ENCODE peak calls at places on chromosomes 16 and 17, in four cellular contexts. B is thoracic aorta, R is fibroblast of pulmonary artery, G is AG04450. Z is an unnamed sample.

GRCh38 chr16:82900611-82901010 is 273.8 kb downstream of the CDH13 start:
- DNase-seq in B (no peak), R (no peak), G (no peak), Z (no peak)

GRCh38 chr16:3266873-3267537 is 10.6 kb upstream of the MEFV start:
- DNase-seq in B (no peak), R (peak; percentile 67), G (no peak), Z (no peak)

GRCh38 chr16:23229714-23230113 is 47.2 kb downstream of the SCNN1G start:
- DNase-seq in B (no peak), R (no peak), G (no peak), Z (no peak)

GRCh38 chr17:80526116-80526910 is 18.3 kb upstream of the RPTOR start:
- DNase-seq in B (no peak), R (no peak), G (no peak), Z (no peak)

GRCh38 chr17:57727776-57728175 is 17.3 kb downstream of the CCDC182 start:
- DNase-seq in B (no peak), R (no peak), G (no peak), Z (no peak)

GRCh38 chr16:15544405-15544804 is 98.5 kb downstream of the MARF1 start:
- DNase-seq in B (no peak), R (no peak), G (no peak), Z (no peak)

GRCh38 chr16:15855704-15856003 is 1.2 kb downstream of the MYH11 start:
- DNase-seq in B (no peak), R (no peak), G (no peak), Z (no peak)

GRCh38 chr17:27244481-27245223 is 49.3 kb upstream of the WSB1 start:
- DNase-seq in B (peak; percentile 48), R (peak; percentile 100), G (peak; percentile 87), Z (no peak)

GRCh38 chr17:44348234-44348987 is 3.3 kb downstream of the GRN start:
- DNase-seq in B (no peak), R (no peak), G (no peak), Z (no peak)

GRCh38 chr16:4944333-4945281 is 7.7 kb upstream of the PPL start:
- DNase-seq in B (peak; percentile 89), R (peak; percentile 98), G (peak; percentile 95), Z (peak; percentile 97)

GRCh38 chr17:7916799-7917198 is 710 bp upstream of the RNF227 start:
- DNase-seq in B (no peak), R (peak; percentile 60), G (no peak), Z (no peak)

GRCh38 chr16:74015953-74016352 is 280.7 kb upstream of the PSMD7 start:
- DNase-seq in B (no peak), R (no peak), G (no peak), Z (no peak)

GRCh38 chr17:42748202-42748905 is 3.5 kb upstream of the EZH1 start:
- DNase-seq in B (no peak), R (no peak), G (no peak), Z (no peak)

GRCh38 chr17:66426397-66427033 is 124.1 kb downstream of the PRKCA start:
- DNase-seq in B (no peak), R (peak; percentile 45), G (no peak), Z (no peak)

GRCh38 chr17:62778990-62779681 is 29.0 kb downstream of the MARCHF10 start:
- DNase-seq in B (no peak), R (peak; percentile 88), G (peak; percentile 91), Z (no peak)

GRCh38 chr17:74493381-74493833 is 27.0 kb downstream of the CD300A start:
- DNase-seq in B (no peak), R (peak; percentile 74), G (no peak), Z (peak; percentile 75)

GRCh38 chr16:29687755-29688154 is 8.8 kb downstream of the QPRT start:
- DNase-seq in B (no peak), R (no peak), G (no peak), Z (no peak)

GRCh38 chr17:7667616-7668406 is 17.1 kb downstream of the ATP1B2 start:
- DNase-seq in B (no peak), R (no peak), G (no peak), Z (no peak)

GRCh38 chr17:50355701-50356341 is 9.9 kb downstream of the XYLT2 start:
- DNase-seq in B (no peak), R (no peak), G (no peak), Z (no peak)

GRCh38 chr17:60066576-60066975 is 12.1 kb downstream of the HEATR6 start:
- DNase-seq in B (no peak), R (no peak), G (no peak), Z (no peak)

GRCh38 chr16:31006086-31006385 is 4.4 kb downstream of the STX1B start:
- DNase-seq in B (no peak), R (no peak), G (no peak), Z (no peak)

GRCh38 chr17:44637066-44637465 is 19.2 kb upstream of the MEIOC start:
- DNase-seq in B (no peak), R (no peak), G (no peak), Z (no peak)

GRCh38 chr17:34386925-34387550 is 24.0 kb upstream of the CCL1 start:
- DNase-seq in B (no peak), R (peak; percentile 62), G (no peak), Z (no peak)

GRCh38 chr16:53504665-53505064 is 1.7 kb upstream of the AKTIP start:
- DNase-seq in B (no peak), R (peak; percentile 79), G (no peak), Z (no peak)

GRCh38 chr17:62797959-62798358 is 10.2 kb downstream of the MARCHF10 start:
- DNase-seq in B (no peak), R (peak; percentile 14), G (no peak), Z (no peak)

GRCh38 chr17:35660902-35661301 is 70.5 kb upstream of the RASL10B start:
- DNase-seq in B (no peak), R (no peak), G (no peak), Z (no peak)

GRCh38 chr16:79408355-79408754 is 192.2 kb downstream of the MAF start:
- DNase-seq in B (no peak), R (no peak), G (no peak), Z (no peak)

GRCh38 chr17:21357696-21358095 is 18.5 kb upstream of the KCNJ12 start:
- DNase-seq in B (no peak), R (no peak), G (no peak), Z (no peak)

GRCh38 chr17:69477204-69477899 is 62.9 kb downstream of the MAP2K6 start:
- DNase-seq in B (no peak), R (no peak), G (no peak), Z (no peak)

GRCh38 chr16:57607676-57608461 is 20.6 kb upstream of the ADGRG1 start:
- DNase-seq in B (no peak), R (no peak), G (no peak), Z (no peak)

GRCh38 chr17:81825841-81826471 is 7.1 kb downstream of the MCRIP1 start:
- DNase-seq in B (no peak), R (no peak), G (no peak), Z (no peak)
- TF ChIP-seq CTCF in B (no peak), R (no peak), G (no peak), Z (no peak)

DNA sequence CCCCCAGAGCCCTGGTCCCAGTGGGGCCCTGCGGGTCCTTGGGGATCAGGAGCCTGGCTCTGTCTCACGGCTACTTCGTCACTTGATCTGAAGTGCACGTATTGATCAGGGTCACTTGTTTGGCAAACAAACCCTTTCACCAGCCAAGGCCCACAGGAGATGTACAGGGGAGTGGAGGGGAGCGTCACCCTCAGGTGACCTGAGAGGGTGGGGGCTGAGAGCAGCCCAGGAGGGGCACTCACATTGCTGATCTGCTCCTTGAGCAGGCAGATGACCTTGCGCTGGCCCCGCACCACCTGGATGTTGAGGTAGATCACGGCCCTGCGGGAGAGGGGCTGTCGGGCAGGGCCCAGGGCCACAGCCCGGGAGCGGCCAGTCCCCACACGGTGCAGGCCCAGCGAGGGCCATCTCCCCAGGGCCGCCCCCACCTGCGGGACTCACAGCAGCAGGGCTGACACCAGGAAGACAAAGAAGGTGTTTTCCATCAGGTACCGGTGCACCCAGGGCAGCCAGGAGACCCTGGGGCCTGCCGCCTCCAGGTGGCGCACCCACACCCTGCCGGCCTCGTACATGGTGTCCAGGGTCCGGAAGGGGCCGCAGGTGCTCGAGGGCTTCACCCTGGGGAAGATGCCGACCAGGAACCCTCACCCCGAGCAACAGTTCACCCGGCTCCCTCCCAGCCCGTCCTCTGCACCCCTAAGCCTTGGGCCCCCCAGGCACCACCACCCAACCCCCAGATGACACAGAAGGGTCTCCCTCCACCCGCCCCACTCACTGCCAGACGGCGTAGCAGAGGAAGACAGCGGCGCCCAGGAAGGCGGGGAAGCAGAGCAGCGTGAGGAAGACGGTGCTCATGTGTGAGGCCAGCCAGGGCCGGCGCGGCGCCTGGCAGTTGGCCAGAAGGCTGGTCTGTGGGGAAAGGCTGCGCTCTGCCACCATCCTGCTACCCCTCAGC is 11.3 kb downstream of the TMC6 start:
- DNase-seq in B (no peak), R (no peak), G (no peak), Z (no peak)
- TF ChIP-seq CTCF in B (no peak), R (no peak), G (peak; percentile 38), Z (no peak)

DNA sequence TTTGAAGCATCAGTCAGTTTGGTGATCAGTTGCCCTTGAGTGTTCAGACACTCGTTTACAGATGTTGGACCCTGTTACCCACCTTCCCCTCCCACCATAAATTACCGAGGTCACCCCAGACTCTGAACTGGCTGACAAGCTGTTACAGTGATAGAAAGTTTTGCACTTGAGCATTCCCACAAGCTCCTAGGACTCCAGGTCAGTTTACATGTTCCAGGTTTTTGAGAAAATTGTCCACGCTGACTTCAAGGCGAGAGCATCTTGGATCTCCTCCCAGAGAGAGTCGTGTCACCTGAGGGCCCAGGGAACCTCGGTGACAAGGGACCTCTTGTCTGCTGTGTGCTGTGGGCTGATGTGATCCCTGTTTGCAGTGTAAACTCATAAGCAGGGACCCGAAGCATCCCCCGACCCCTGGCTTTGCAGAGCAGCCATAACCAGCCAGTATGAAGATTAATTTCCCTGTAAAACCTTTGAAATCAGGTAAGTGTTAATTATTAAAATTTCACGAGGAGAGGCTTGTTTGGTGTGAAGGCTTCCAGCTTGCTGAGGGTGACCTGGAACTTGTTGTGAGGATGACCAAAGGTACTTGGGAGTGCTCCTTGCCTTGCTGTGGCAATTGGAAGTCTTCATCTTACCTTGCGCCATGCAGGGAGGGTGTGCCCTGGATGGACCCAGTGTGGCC is 91.2 kb downstream of the CMIP start:
- DNase-seq in B (no peak), R (no peak), G (no peak), Z (no peak)
- TF ChIP-seq CTCF in B (no peak), R (no peak), G (no peak), Z (no peak)

GRCh38 chr17:29929544-29930398 is at the start of gene SSH2:
- DNase-seq in B (peak; percentile 44), R (peak; percentile 83), G (peak; percentile 47), Z (peak; percentile 86)

GRCh38 chr17:29929006-29929543 is 953 bp downstream of the SSH2 start:
- DNase-seq in B (no peak), R (peak; percentile 43), G (no peak), Z (no peak)

GRCh38 chr17:29930399-29931010 is 477 bp upstream of the SSH2 start:
- DNase-seq in B (no peak), R (no peak), G (no peak), Z (no peak)

GRCh38 chr17:29933379-29933778 is 3.4 kb upstream of the SSH2 start:
- DNase-seq in B (no peak), R (peak; percentile 67), G (no peak), Z (no peak)

DNA sequence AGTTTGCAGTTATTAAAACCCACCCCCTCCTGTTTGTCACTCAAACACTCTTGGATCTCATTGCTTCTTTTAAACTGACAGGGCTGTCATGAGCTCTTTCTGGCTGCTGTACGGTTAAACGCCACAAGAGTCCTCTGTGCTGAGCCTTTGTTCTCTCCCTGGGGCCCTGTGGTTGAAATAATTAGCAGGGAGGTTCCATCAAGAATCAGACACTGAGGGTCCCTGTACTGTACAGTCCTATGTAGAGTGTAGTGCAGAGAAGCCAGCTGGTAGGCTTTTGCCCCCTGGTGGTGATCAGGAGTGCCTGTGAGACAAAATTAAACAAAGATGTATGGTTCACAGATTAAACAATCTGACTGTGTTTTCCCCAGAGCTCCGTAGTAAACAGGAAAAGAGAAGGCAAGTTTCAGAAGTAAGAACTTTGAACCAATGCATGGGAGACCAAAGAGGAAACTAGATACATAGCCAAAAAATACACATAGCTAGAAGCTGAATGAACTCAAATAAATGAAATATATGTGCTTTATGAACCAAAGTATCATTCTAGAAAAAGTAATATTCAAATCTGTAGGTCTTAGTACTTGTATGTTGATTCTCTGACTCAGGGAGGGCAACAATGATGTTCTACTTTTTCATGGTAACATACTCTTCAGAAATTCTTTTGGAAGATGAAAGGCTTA is 1.4 kb upstream of the SSH2 start:
- DNase-seq in B (no peak), R (peak; percentile 84), G (peak; percentile 51), Z (peak; percentile 47)
- TF ChIP-seq CTCF in B (peak; percentile 79), R (peak; percentile 97), G (peak; percentile 96), Z (peak; percentile 86)